ENCODE peak calls at places on chromosomes 7 and 10, in ten cellular contexts. One of them, this sample, is unnamed.

GRCh38 chr10:66627156-66627555 is 298.7 kb upstream of the LRRTM3 start:
- DNase-seq in NCI-H1930: no peak
- DNase-seq in posterior cingulate gyrus: no peak
- DNase-seq in caudate nucleus: no peak
- DNase-seq in stimulated activated CD8-positive, alpha-beta memory T cell treated with anti-CD3 and anti-CD28 coated beads, Interleukin-4, amount 100 ng/mL, for 24 hours: no peak
- DNase-seq in T follicular helper cell: no peak
- DNase-seq in AG04449: no peak
- DNase-seq in astrocyte: no peak
- DNase-seq in kidney epithelial cell: no peak
- DNase-seq in naive thymus-derived CD8-positive, alpha-beta T cell: no peak
- DNase-seq in this sample: no peak

GRCh38 chr7:1829111-1829510 is 159.0 kb downstream of the ELFN1 start:
- DNase-seq in NCI-H1930: no peak
- DNase-seq in posterior cingulate gyrus: peak; percentile 54
- DNase-seq in caudate nucleus: no peak
- DNase-seq in stimulated activated CD8-positive, alpha-beta memory T cell treated with anti-CD3 and anti-CD28 coated beads, Interleukin-4, amount 100 ng/mL, for 24 hours: no peak
- DNase-seq in T follicular helper cell: no peak
- DNase-seq in AG04449: no peak
- DNase-seq in astrocyte: no peak
- DNase-seq in kidney epithelial cell: no peak
- DNase-seq in naive thymus-derived CD8-positive, alpha-beta T cell: peak; percentile 41
- DNase-seq in this sample: no peak

GRCh38 chr10:132636358-132636757 is 98.8 kb downstream of the INPP5A start:
- DNase-seq in NCI-H1930: no peak
- DNase-seq in posterior cingulate gyrus: no peak
- DNase-seq in caudate nucleus: no peak
- DNase-seq in stimulated activated CD8-positive, alpha-beta memory T cell treated with anti-CD3 and anti-CD28 coated beads, Interleukin-4, amount 100 ng/mL, for 24 hours: no peak
- DNase-seq in T follicular helper cell: no peak
- DNase-seq in AG04449: no peak
- DNase-seq in astrocyte: no peak
- DNase-seq in kidney epithelial cell: no peak
- DNase-seq in naive thymus-derived CD8-positive, alpha-beta T cell: no peak
- DNase-seq in this sample: no peak

GRCh38 chr7:7793921-7794320 is 75.5 kb upstream of the RPA3 start:
- DNase-seq in NCI-H1930: no peak
- DNase-seq in posterior cingulate gyrus: no peak
- DNase-seq in caudate nucleus: no peak
- DNase-seq in stimulated activated CD8-positive, alpha-beta memory T cell treated with anti-CD3 and anti-CD28 coated beads, Interleukin-4, amount 100 ng/mL, for 24 hours: no peak
- DNase-seq in T follicular helper cell: no peak
- DNase-seq in AG04449: peak; percentile 69
- DNase-seq in astrocyte: no peak
- DNase-seq in kidney epithelial cell: no peak
- DNase-seq in naive thymus-derived CD8-positive, alpha-beta T cell: no peak
- DNase-seq in this sample: no peak

GRCh38 chr7:75575488-75576112 is 83.5 kb downstream of the SPDYE5 start:
- DNase-seq in NCI-H1930: no peak
- DNase-seq in posterior cingulate gyrus: no peak
- DNase-seq in caudate nucleus: no peak
- DNase-seq in stimulated activated CD8-positive, alpha-beta memory T cell treated with anti-CD3 and anti-CD28 coated beads, Interleukin-4, amount 100 ng/mL, for 24 hours: no peak
- DNase-seq in T follicular helper cell: no peak
- DNase-seq in AG04449: no peak
- DNase-seq in astrocyte: no peak
- DNase-seq in kidney epithelial cell: no peak
- DNase-seq in naive thymus-derived CD8-positive, alpha-beta T cell: peak; percentile 30
- DNase-seq in this sample: no peak

GRCh38 chr7:158695726-158696452 is 8.7 kb downstream of the NCAPG2 start:
- DNase-seq in NCI-H1930: no peak
- DNase-seq in posterior cingulate gyrus: no peak
- DNase-seq in caudate nucleus: no peak
- DNase-seq in stimulated activated CD8-positive, alpha-beta memory T cell treated with anti-CD3 and anti-CD28 coated beads, Interleukin-4, amount 100 ng/mL, for 24 hours: no peak
- DNase-seq in T follicular helper cell: peak; percentile 23
- DNase-seq in AG04449: no peak
- DNase-seq in astrocyte: peak; percentile 64
- DNase-seq in kidney epithelial cell: no peak
- DNase-seq in naive thymus-derived CD8-positive, alpha-beta T cell: peak; percentile 78
- DNase-seq in this sample: peak; percentile 40

GRCh38 chr10:121683366-121683765 is 85.1 kb upstream of the FGFR2 start:
- DNase-seq in NCI-H1930: no peak
- DNase-seq in posterior cingulate gyrus: no peak
- DNase-seq in caudate nucleus: no peak
- DNase-seq in stimulated activated CD8-positive, alpha-beta memory T cell treated with anti-CD3 and anti-CD28 coated beads, Interleukin-4, amount 100 ng/mL, for 24 hours: no peak
- DNase-seq in T follicular helper cell: no peak
- DNase-seq in AG04449: no peak
- DNase-seq in astrocyte: no peak
- DNase-seq in kidney epithelial cell: no peak
- DNase-seq in naive thymus-derived CD8-positive, alpha-beta T cell: no peak
- DNase-seq in this sample: no peak

GRCh38 chr10:124654686-124655085 is 89.5 kb downstream of the FAM53B start:
- DNase-seq in NCI-H1930: no peak
- DNase-seq in posterior cingulate gyrus: peak; percentile 29
- DNase-seq in caudate nucleus: no peak
- DNase-seq in stimulated activated CD8-positive, alpha-beta memory T cell treated with anti-CD3 and anti-CD28 coated beads, Interleukin-4, amount 100 ng/mL, for 24 hours: no peak
- DNase-seq in T follicular helper cell: no peak
- DNase-seq in AG04449: no peak
- DNase-seq in astrocyte: no peak
- DNase-seq in kidney epithelial cell: no peak
- DNase-seq in naive thymus-derived CD8-positive, alpha-beta T cell: no peak
- DNase-seq in this sample: no peak

GRCh38 chr10:82574081-82574480 is 699.1 kb downstream of the NRG3 start:
- DNase-seq in NCI-H1930: no peak
- DNase-seq in posterior cingulate gyrus: no peak
- DNase-seq in caudate nucleus: no peak
- DNase-seq in stimulated activated CD8-positive, alpha-beta memory T cell treated with anti-CD3 and anti-CD28 coated beads, Interleukin-4, amount 100 ng/mL, for 24 hours: no peak
- DNase-seq in T follicular helper cell: no peak
- DNase-seq in AG04449: no peak
- DNase-seq in astrocyte: no peak
- DNase-seq in kidney epithelial cell: no peak
- DNase-seq in naive thymus-derived CD8-positive, alpha-beta T cell: no peak
- DNase-seq in this sample: no peak

GRCh38 chr7:157918326-157918725 is 581.5 kb downstream of the DNAJB6 start:
- DNase-seq in NCI-H1930: no peak
- DNase-seq in posterior cingulate gyrus: peak; percentile 55
- DNase-seq in caudate nucleus: no peak
- DNase-seq in stimulated activated CD8-positive, alpha-beta memory T cell treated with anti-CD3 and anti-CD28 coated beads, Interleukin-4, amount 100 ng/mL, for 24 hours: no peak
- DNase-seq in T follicular helper cell: no peak
- DNase-seq in AG04449: no peak
- DNase-seq in astrocyte: no peak
- DNase-seq in kidney epithelial cell: no peak
- DNase-seq in naive thymus-derived CD8-positive, alpha-beta T cell: no peak
- DNase-seq in this sample: no peak

GRCh38 chr7:43944286-43944685 is 18.1 kb downstream of the UBE2D4 start:
- DNase-seq in NCI-H1930: no peak
- DNase-seq in posterior cingulate gyrus: no peak
- DNase-seq in caudate nucleus: no peak
- DNase-seq in stimulated activated CD8-positive, alpha-beta memory T cell treated with anti-CD3 and anti-CD28 coated beads, Interleukin-4, amount 100 ng/mL, for 24 hours: no peak
- DNase-seq in T follicular helper cell: no peak
- DNase-seq in AG04449: no peak
- DNase-seq in astrocyte: no peak
- DNase-seq in kidney epithelial cell: no peak
- DNase-seq in naive thymus-derived CD8-positive, alpha-beta T cell: no peak
- DNase-seq in this sample: no peak

GRCh38 chr7:77269360-77270075 is 69.9 kb upstream of the FGL2 start:
- DNase-seq in NCI-H1930: no peak
- DNase-seq in posterior cingulate gyrus: no peak
- DNase-seq in caudate nucleus: no peak
- DNase-seq in stimulated activated CD8-positive, alpha-beta memory T cell treated with anti-CD3 and anti-CD28 coated beads, Interleukin-4, amount 100 ng/mL, for 24 hours: no peak
- DNase-seq in T follicular helper cell: no peak
- DNase-seq in AG04449: no peak
- DNase-seq in astrocyte: no peak
- DNase-seq in kidney epithelial cell: no peak
- DNase-seq in naive thymus-derived CD8-positive, alpha-beta T cell: no peak
- DNase-seq in this sample: no peak

GRCh38 chr10:77069020-77069419 is 568.6 kb downstream of the KCNMA1 start:
- DNase-seq in NCI-H1930: no peak
- DNase-seq in posterior cingulate gyrus: no peak
- DNase-seq in caudate nucleus: no peak
- DNase-seq in stimulated activated CD8-positive, alpha-beta memory T cell treated with anti-CD3 and anti-CD28 coated beads, Interleukin-4, amount 100 ng/mL, for 24 hours: no peak
- DNase-seq in T follicular helper cell: no peak
- DNase-seq in AG04449: no peak
- DNase-seq in astrocyte: no peak
- DNase-seq in kidney epithelial cell: no peak
- DNase-seq in naive thymus-derived CD8-positive, alpha-beta T cell: no peak
- DNase-seq in this sample: no peak

GRCh38 chr10:127580822-127581221 is 31.7 kb downstream of the NPS start:
- DNase-seq in NCI-H1930: no peak
- DNase-seq in posterior cingulate gyrus: no peak
- DNase-seq in caudate nucleus: no peak
- DNase-seq in stimulated activated CD8-positive, alpha-beta memory T cell treated with anti-CD3 and anti-CD28 coated beads, Interleukin-4, amount 100 ng/mL, for 24 hours: no peak
- DNase-seq in T follicular helper cell: no peak
- DNase-seq in AG04449: no peak
- DNase-seq in astrocyte: no peak
- DNase-seq in kidney epithelial cell: no peak
- DNase-seq in naive thymus-derived CD8-positive, alpha-beta T cell: no peak
- DNase-seq in this sample: no peak

GRCh38 chr10:103917326-103918052 is 495 bp downstream of the STN1 start:
- DNase-seq in NCI-H1930: no peak
- DNase-seq in posterior cingulate gyrus: peak; percentile 85
- DNase-seq in caudate nucleus: peak; percentile 43
- DNase-seq in stimulated activated CD8-positive, alpha-beta memory T cell treated with anti-CD3 and anti-CD28 coated beads, Interleukin-4, amount 100 ng/mL, for 24 hours: no peak
- DNase-seq in T follicular helper cell: no peak
- DNase-seq in AG04449: no peak
- DNase-seq in astrocyte: peak; percentile 37
- DNase-seq in kidney epithelial cell: no peak
- DNase-seq in naive thymus-derived CD8-positive, alpha-beta T cell: peak; percentile 62
- DNase-seq in this sample: no peak

GRCh38 chr7:39510738-39511372 is 55.3 kb upstream of the YAE1 start:
- DNase-seq in NCI-H1930: no peak
- DNase-seq in posterior cingulate gyrus: no peak
- DNase-seq in caudate nucleus: no peak
- DNase-seq in stimulated activated CD8-positive, alpha-beta memory T cell treated with anti-CD3 and anti-CD28 coated beads, Interleukin-4, amount 100 ng/mL, for 24 hours: no peak
- DNase-seq in T follicular helper cell: no peak
- DNase-seq in AG04449: peak; percentile 23
- DNase-seq in astrocyte: peak; percentile 78
- DNase-seq in kidney epithelial cell: peak; percentile 19
- DNase-seq in naive thymus-derived CD8-positive, alpha-beta T cell: no peak
- DNase-seq in this sample: no peak

GRCh38 chr7:123208793-123209192 is 9.0 kb upstream of the SLC13A1 start:
- DNase-seq in NCI-H1930: no peak
- DNase-seq in posterior cingulate gyrus: no peak
- DNase-seq in caudate nucleus: no peak
- DNase-seq in stimulated activated CD8-positive, alpha-beta memory T cell treated with anti-CD3 and anti-CD28 coated beads, Interleukin-4, amount 100 ng/mL, for 24 hours: no peak
- DNase-seq in T follicular helper cell: no peak
- DNase-seq in AG04449: no peak
- DNase-seq in astrocyte: no peak
- DNase-seq in kidney epithelial cell: no peak
- DNase-seq in naive thymus-derived CD8-positive, alpha-beta T cell: no peak
- DNase-seq in this sample: no peak

GRCh38 chr10:43691503-43691902 is 42.8 kb upstream of the ZNF32 start:
- DNase-seq in NCI-H1930: no peak
- DNase-seq in posterior cingulate gyrus: no peak
- DNase-seq in caudate nucleus: no peak
- DNase-seq in stimulated activated CD8-positive, alpha-beta memory T cell treated with anti-CD3 and anti-CD28 coated beads, Interleukin-4, amount 100 ng/mL, for 24 hours: no peak
- DNase-seq in T follicular helper cell: no peak
- DNase-seq in AG04449: no peak
- DNase-seq in astrocyte: no peak
- DNase-seq in kidney epithelial cell: no peak
- DNase-seq in naive thymus-derived CD8-positive, alpha-beta T cell: no peak
- DNase-seq in this sample: no peak

GRCh38 chr7:216360-217300 is 24.3 kb downstream of the FAM20C start:
- DNase-seq in NCI-H1930: no peak
- DNase-seq in posterior cingulate gyrus: no peak
- DNase-seq in caudate nucleus: no peak
- DNase-seq in stimulated activated CD8-positive, alpha-beta memory T cell treated with anti-CD3 and anti-CD28 coated beads, Interleukin-4, amount 100 ng/mL, for 24 hours: no peak
- DNase-seq in T follicular helper cell: no peak
- DNase-seq in AG04449: no peak
- DNase-seq in astrocyte: no peak
- DNase-seq in kidney epithelial cell: no peak
- DNase-seq in naive thymus-derived CD8-positive, alpha-beta T cell: no peak
- DNase-seq in this sample: no peak

GRCh38 chr10:121994429-121994881 is 5.5 kb downstream of the TACC2 start:
- DNase-seq in NCI-H1930: no peak
- DNase-seq in posterior cingulate gyrus: no peak
- DNase-seq in caudate nucleus: no peak
- DNase-seq in stimulated activated CD8-positive, alpha-beta memory T cell treated with anti-CD3 and anti-CD28 coated beads, Interleukin-4, amount 100 ng/mL, for 24 hours: no peak
- DNase-seq in T follicular helper cell: no peak
- DNase-seq in AG04449: no peak
- DNase-seq in astrocyte: no peak
- DNase-seq in kidney epithelial cell: no peak
- DNase-seq in naive thymus-derived CD8-positive, alpha-beta T cell: no peak
- DNase-seq in this sample: no peak

GRCh38 chr7:120273476-120273975 is 551 bp downstream of the KCND2 start:
- DNase-seq in NCI-H1930: peak; percentile 35
- DNase-seq in posterior cingulate gyrus: peak; percentile 88
- DNase-seq in caudate nucleus: peak; percentile 54
- DNase-seq in stimulated activated CD8-positive, alpha-beta memory T cell treated with anti-CD3 and anti-CD28 coated beads, Interleukin-4, amount 100 ng/mL, for 24 hours: no peak
- DNase-seq in T follicular helper cell: no peak
- DNase-seq in AG04449: no peak
- DNase-seq in astrocyte: peak; percentile 9
- DNase-seq in kidney epithelial cell: no peak
- DNase-seq in naive thymus-derived CD8-positive, alpha-beta T cell: no peak
- DNase-seq in this sample: no peak

GRCh38 chr7:71345485-71345884 is 213.5 kb downstream of the GALNT17 start:
- DNase-seq in NCI-H1930: no peak
- DNase-seq in posterior cingulate gyrus: no peak
- DNase-seq in caudate nucleus: no peak
- DNase-seq in stimulated activated CD8-positive, alpha-beta memory T cell treated with anti-CD3 and anti-CD28 coated beads, Interleukin-4, amount 100 ng/mL, for 24 hours: no peak
- DNase-seq in T follicular helper cell: no peak
- DNase-seq in AG04449: no peak
- DNase-seq in astrocyte: no peak
- DNase-seq in kidney epithelial cell: no peak
- DNase-seq in naive thymus-derived CD8-positive, alpha-beta T cell: no peak
- DNase-seq in this sample: no peak

GRCh38 chr10:13686331-13686752 is 99.6 kb downstream of the PRPF18 start:
- DNase-seq in NCI-H1930: no peak
- DNase-seq in posterior cingulate gyrus: no peak
- DNase-seq in caudate nucleus: no peak
- DNase-seq in stimulated activated CD8-positive, alpha-beta memory T cell treated with anti-CD3 and anti-CD28 coated beads, Interleukin-4, amount 100 ng/mL, for 24 hours: no peak
- DNase-seq in T follicular helper cell: no peak
- DNase-seq in AG04449: no peak
- DNase-seq in astrocyte: peak; percentile 38
- DNase-seq in kidney epithelial cell: no peak
- DNase-seq in naive thymus-derived CD8-positive, alpha-beta T cell: no peak
- DNase-seq in this sample: no peak

GRCh38 chr7:2738766-2739549 is 51.0 kb downstream of the AMZ1 start:
- DNase-seq in NCI-H1930: no peak
- DNase-seq in posterior cingulate gyrus: no peak
- DNase-seq in caudate nucleus: no peak
- DNase-seq in stimulated activated CD8-positive, alpha-beta memory T cell treated with anti-CD3 and anti-CD28 coated beads, Interleukin-4, amount 100 ng/mL, for 24 hours: no peak
- DNase-seq in T follicular helper cell: no peak
- DNase-seq in AG04449: no peak
- DNase-seq in astrocyte: no peak
- DNase-seq in kidney epithelial cell: no peak
- DNase-seq in naive thymus-derived CD8-positive, alpha-beta T cell: no peak
- DNase-seq in this sample: no peak

GRCh38 chr7:156579566-156579965 is 61.0 kb upstream of the RNF32 start:
- DNase-seq in NCI-H1930: no peak
- DNase-seq in posterior cingulate gyrus: no peak
- DNase-seq in caudate nucleus: no peak
- DNase-seq in stimulated activated CD8-positive, alpha-beta memory T cell treated with anti-CD3 and anti-CD28 coated beads, Interleukin-4, amount 100 ng/mL, for 24 hours: no peak
- DNase-seq in T follicular helper cell: no peak
- DNase-seq in AG04449: no peak
- DNase-seq in astrocyte: no peak
- DNase-seq in kidney epithelial cell: no peak
- DNase-seq in naive thymus-derived CD8-positive, alpha-beta T cell: no peak
- DNase-seq in this sample: no peak

GRCh38 chr10:129777687-129778086 is 186.4 kb downstream of the EBF3 start:
- DNase-seq in NCI-H1930: no peak
- DNase-seq in posterior cingulate gyrus: no peak
- DNase-seq in caudate nucleus: no peak
- DNase-seq in stimulated activated CD8-positive, alpha-beta memory T cell treated with anti-CD3 and anti-CD28 coated beads, Interleukin-4, amount 100 ng/mL, for 24 hours: no peak
- DNase-seq in T follicular helper cell: no peak
- DNase-seq in AG04449: no peak
- DNase-seq in astrocyte: no peak
- DNase-seq in kidney epithelial cell: no peak
- DNase-seq in naive thymus-derived CD8-positive, alpha-beta T cell: no peak
- DNase-seq in this sample: no peak

GRCh38 chr7:85554294-85554877 is 367.5 kb upstream of the SEMA3D start:
- DNase-seq in NCI-H1930: peak; percentile 53
- DNase-seq in posterior cingulate gyrus: no peak
- DNase-seq in caudate nucleus: no peak
- DNase-seq in stimulated activated CD8-positive, alpha-beta memory T cell treated with anti-CD3 and anti-CD28 coated beads, Interleukin-4, amount 100 ng/mL, for 24 hours: no peak
- DNase-seq in T follicular helper cell: no peak
- DNase-seq in AG04449: peak; percentile 49
- DNase-seq in astrocyte: peak; percentile 67
- DNase-seq in kidney epithelial cell: peak; percentile 77
- DNase-seq in naive thymus-derived CD8-positive, alpha-beta T cell: no peak
- DNase-seq in this sample: no peak

This sample was measured in stimulated activated CD4-positive, alpha-beta T cell treated with anti-CD3 and anti-CD28 coated beads, Interleukin-1b, Interleukin-23, amount 100 ng/mL, for 4 hours.